ENCODE peak calls at places on chromosomes 4 and X, in five cellular contexts. C is IMR-90, F is neuronal stem cell, E is H1, P is mesenchymal stem cell. M is an unnamed sample.

GRCh38 chrX:33188286-33188685 is 23.1 kb downstream of the DMD start:
- DNase-seq in C (no peak), F (no peak), E (no peak), P (no peak), M (peak)

GRCh38 chr4:10083861-10084641 is 32.5 kb downstream of the WDR1 start:
- DNase-seq in C (no peak), F (no peak), E (no peak), P (no peak), M (no peak)

GRCh38 chrX:1545776-1546408 is 8.9 kb upstream of the P2RY8 start:
- DNase-seq in C (no peak), F (no peak), E (peak), P (no peak), M (no peak)

GRCh38 chrX:83508526-83509245 is 596 bp downstream of the POU3F4 start:
- DNase-seq in C (no peak), F (no peak), E (peak), P (no peak), M (peak)

GRCh38 chr4:118729287-118730286 is 44.4 kb downstream of the METTL14 start:
- DNase-seq in C (peak), F (no peak), E (no peak), P (peak), M (no peak)

GRCh38 chrX:72141372-72142004 is 9.8 kb upstream of the RTL5 start:
- DNase-seq in C (no peak), F (no peak), E (no peak), P (no peak), M (no peak)

GRCh38 chrX:96004386-96004785 is 680.3 kb upstream of the DIAPH2 start:
- DNase-seq in C (peak), F (no peak), E (no peak), P (peak), M (peak)

GRCh38 chr4:53497446-53498069 is 93.7 kb downstream of the LNX1 start:
- DNase-seq in C (peak), F (no peak), E (no peak), P (peak), M (no peak)

GRCh38 chrX:30659421-30659820 is 6.2 kb downstream of the GK start:
- DNase-seq in C (peak), F (no peak), E (no peak), P (peak), M (no peak)

GRCh38 chr4:13985824-13986223 is 358.3 kb upstream of the BOD1L1 start:
- DNase-seq in C (peak), F (no peak), E (no peak), P (no peak), M (no peak)

GRCh38 chr4:83010522-83011318 is at the start of gene LIN54:
- DNase-seq in C (peak), F (peak), E (peak), P (peak), M (peak)

GRCh38 chr4:121817701-121818100 is 6.0 kb downstream of the CCNA2 start:
- DNase-seq in C (no peak), F (no peak), E (no peak), P (no peak), M (no peak)

GRCh38 chr4:53185853-53186590 is 179.8 kb downstream of the SCFD2 start:
- DNase-seq in C (peak), F (no peak), E (no peak), P (no peak), M (no peak)

GRCh38 chrX:108090474-108091265 is 672 bp downstream of the PSMD10 start:
- DNase-seq in C (peak), F (no peak), E (no peak), P (peak), M (no peak)

GRCh38 chr4:7212921-7213320 is 20.6 kb downstream of the SORCS2 start:
- DNase-seq in C (no peak), F (no peak), E (no peak), P (no peak), M (no peak)

GRCh38 chr4:182137343-182137742 is 105.9 kb upstream of the TENM3 start:
- DNase-seq in C (no peak), F (no peak), E (no peak), P (no peak), M (no peak)

GRCh38 chr4:54099959-54100606 is at the start of gene GSX2:
- DNase-seq in C (no peak), F (no peak), E (peak), P (no peak), M (peak)

GRCh38 chr4:144579411-144580020 is 66.4 kb upstream of the HHIP start:
- DNase-seq in C (peak), F (no peak), E (no peak), P (no peak), M (no peak)

GRCh38 chrX:56796641-56797395 is 67.8 kb downstream of the NBDY start:
- DNase-seq in C (no peak), F (no peak), E (no peak), P (no peak), M (no peak)

GRCh38 chrX:118644378-118644777 is 83.0 kb upstream of the IL13RA1 start:
- DNase-seq in C (peak), F (no peak), E (no peak), P (peak), M (peak)

GRCh38 chr4:28177641-28178040 is 1317.0 kb downstream of the STIM2 start:
- DNase-seq in C (no peak), F (no peak), E (no peak), P (no peak), M (peak)

GRCh38 chr4:88054909-88055308 is 47.5 kb downstream of the PKD2 start:
- DNase-seq in C (peak), F (peak), E (no peak), P (peak), M (peak)

GRCh38 chr4:52103314-52103713 is 52.2 kb downstream of the SPATA18 start:
- DNase-seq in C (no peak), F (peak), E (no peak), P (peak), M (peak)

GRCh38 chr4:88818650-88819470 is 121.2 kb upstream of the NAP1L5 start:
- DNase-seq in C (peak), F (peak), E (peak), P (peak), M (peak)

GRCh38 chrX:49041683-49042529 is 1.3 kb downstream of the TFE3 start:
- DNase-seq in C (peak), F (no peak), E (no peak), P (peak), M (peak)

GRCh38 chrX:74492720-74493201 is 71.5 kb downstream of the SLC16A2 start:
- DNase-seq in C (no peak), F (peak), E (peak), P (no peak), M (peak)

GRCh38 chr4:7379719-7380118 is 55.0 kb downstream of the PSAPL1 start:
- DNase-seq in C (no peak), F (no peak), E (no peak), P (no peak), M (no peak)

DNA sequence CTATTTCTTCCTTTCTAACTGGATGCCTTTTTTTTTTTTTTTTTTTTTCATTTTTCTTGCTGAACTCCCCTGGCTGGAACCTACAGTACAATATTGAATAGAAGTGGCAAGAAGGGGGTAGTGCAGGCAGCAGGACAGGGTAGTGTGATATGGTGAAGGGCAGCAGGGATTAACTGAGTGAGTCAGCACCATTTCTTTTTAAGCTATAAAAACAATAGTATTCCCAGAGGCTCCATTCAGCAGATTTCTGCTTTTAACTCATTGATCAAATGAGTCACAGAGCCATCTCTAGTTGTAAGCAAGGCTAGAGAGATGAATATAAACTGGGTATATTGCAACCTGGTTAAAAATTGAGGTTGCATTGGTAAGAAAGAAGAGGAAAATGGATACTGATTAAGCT is 53.6 kb upstream of the SETD7 start:
- DNase-seq in C (peak), F (no peak), E (no peak), P (peak), M (no peak)
- H2BK15ac ChIP-seq in C (no peak), F (no peak), E (no peak), P (no peak), M (no peak)

DNA sequence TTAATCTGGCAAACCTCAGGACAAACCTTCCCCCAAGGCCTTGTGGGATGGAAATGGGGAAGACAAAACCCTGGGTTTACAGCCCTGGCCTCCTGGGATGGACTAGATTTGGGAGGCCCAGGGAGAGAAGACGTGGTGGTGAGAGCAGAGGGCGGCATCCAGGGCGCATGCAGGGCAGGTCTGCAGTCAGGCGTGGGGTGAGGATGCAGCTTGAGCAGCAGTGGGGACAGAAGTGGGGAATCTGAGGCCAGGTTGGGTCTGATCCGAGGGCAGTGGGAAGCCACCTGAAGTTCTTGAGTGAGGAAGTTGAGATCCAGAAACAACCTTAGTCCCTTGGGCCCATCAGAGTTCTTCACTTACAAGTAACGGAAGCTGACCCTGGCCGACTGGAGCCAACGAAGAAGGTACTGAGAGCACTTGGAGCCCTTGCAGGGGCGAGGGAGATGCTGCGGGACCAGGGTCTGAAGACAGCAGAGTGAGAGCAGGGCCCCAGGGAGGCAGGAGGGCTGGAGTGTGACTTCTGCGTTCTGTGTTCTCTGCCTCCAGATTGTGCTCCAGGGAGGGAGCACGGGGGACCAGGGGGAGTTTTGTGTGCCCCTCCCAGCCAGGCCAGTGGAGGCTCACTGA is 42.0 kb upstream of the GPR78 start:
- DNase-seq in C (no peak), F (no peak), E (no peak), P (no peak), M (no peak)
- H3K4ac ChIP-seq in C (no peak), F (no peak), E (no peak), P (no peak), M (no peak)

GRCh38 chrX:69287025-69287540 is 121.8 kb upstream of the PJA1 start:
- DNase-seq in C (no peak), F (no peak), E (no peak), P (no peak), M (no peak)

GRCh38 chrX:69284491-69284890 is 119.2 kb upstream of the PJA1 start:
- DNase-seq in C (no peak), F (no peak), E (no peak), P (no peak), M (no peak)

GRCh38 chrX:69285401-69285871 is 120.2 kb upstream of the PJA1 start:
- DNase-seq in C (no peak), F (no peak), E (no peak), P (no peak), M (no peak)

GRCh38 chrX:69285881-69286545 is 120.8 kb upstream of the PJA1 start:
- DNase-seq in C (no peak), F (peak), E (peak), P (peak), M (no peak)

DNA sequence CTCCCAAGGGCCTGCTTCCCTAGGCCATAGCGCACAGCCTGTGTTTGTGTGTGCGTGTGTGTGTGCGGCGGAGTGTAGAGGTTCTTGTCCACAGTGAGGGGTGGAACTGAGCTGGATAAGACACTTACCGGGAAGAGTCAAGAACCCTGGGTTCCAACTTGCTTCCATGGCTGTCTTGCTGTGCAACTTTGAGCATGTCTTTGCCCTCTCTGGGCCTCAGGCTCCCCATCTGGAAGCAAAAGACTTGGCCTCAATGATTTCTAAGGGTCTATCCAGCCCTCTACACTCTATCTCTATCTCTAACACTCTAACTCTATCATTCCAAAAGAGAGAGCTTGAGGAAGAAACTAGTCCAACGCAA is 121.3 kb upstream of the PJA1 start:
- DNase-seq in C (no peak), F (no peak), E (no peak), P (no peak), M (no peak)
- H3K4me3 ChIP-seq in C (no peak), F (no peak), E (no peak), P (no peak), M (no peak)

DNA sequence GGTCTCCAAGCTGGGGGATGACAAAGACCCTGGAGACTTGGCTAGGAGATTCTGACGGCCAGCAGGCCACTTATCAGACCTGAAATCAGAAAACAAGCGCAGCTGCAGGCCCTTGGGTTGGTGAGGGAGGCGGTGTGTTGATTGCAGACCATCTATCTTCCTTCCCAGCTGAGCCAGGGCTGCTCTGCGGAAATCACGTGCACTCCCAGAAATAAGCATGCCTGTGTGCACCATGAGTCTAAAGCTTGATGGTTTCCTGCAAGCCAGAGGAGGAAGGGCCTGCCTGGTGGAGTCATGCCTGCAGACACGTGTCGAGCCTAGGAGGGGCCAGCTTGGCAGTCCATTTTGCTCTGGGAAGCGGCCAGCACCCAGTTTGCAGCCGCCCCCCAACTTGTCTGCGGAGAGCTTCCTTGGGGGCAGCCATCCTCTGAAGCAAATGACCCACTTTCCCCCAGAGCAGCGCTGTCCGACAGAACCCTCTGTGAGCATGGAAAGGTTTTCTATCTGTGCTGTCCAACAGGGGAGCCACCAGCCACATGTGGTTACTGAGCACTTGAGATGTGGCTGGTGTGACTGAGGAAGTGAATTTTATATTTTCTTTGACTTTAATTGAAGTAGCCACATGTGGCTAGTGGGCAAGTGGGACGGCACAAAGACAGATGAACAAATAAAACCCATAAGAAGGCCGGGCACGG is 175.7 kb upstream of the BCOR start:
- DNase-seq in C (peak), F (no peak), E (no peak), P (peak), M (peak)
- H2BK15ac ChIP-seq in C (no peak), F (no peak), E (no peak), P (no peak), M (no peak)

DNA sequence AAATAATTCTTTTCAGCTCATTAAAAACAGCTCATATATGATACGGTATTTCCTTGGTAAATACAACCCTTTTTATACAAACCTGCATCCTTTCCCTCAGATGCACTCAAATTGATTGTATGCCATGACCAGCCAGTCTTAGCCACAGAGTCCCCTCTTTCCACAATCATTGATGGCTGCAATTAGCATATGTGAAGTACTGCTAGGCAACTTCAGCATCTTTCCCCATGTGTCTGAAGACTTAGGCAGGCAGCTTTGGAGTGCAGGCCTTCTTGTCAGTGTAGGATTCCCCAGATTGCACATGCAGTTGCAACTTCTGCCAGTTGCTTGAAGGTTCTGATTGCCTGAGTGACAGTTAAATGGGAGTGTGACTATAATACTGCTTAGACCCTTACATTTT is 15.6 kb upstream of the MBNL3 start:
- DNase-seq in C (no peak), F (no peak), E (no peak), P (no peak), M (no peak)
- H3K4ac ChIP-seq in C (no peak), F (no peak), E (no peak), P (no peak), M (no peak)

DNA sequence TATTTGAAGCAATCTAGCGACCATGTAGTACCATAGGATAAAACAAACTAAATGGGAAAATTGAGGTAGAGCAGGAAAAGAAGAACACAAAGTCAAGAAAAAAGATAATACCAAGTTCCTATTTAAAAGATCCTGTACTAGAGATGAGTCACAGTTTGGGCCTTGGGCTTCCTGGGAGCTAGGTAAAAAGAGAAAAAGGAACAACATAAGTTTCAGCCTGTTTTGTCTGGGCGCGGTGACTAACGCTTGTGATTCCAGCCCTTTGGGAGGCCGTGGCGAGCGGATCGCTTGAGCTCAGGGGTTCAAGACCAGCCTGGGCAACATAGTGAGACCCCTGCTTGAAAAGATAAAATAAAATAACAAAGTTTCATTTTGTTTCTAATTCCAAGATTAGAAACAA is 14.0 kb upstream of the TMEM156 start:
- DNase-seq in C (peak), F (no peak), E (no peak), P (peak), M (peak)
- H3K4me3 ChIP-seq in C (peak), F (no peak), E (peak), P (no peak), M (no peak)